ENCODE peak calls at places on chromosomes 13 and 19, in five cellular contexts. One of them, this sample, is unnamed.

GRCh38 chr13:113291997-113292862 is 4.8 kb upstream of the LAMP1 start:
- DNase-seq in astrocyte of the cerebellum: no peak
- DNase-seq in astrocyte: no peak
- DNase-seq in colonic mucosa: peak; percentile 31
- DNase-seq in brain microvascular endothelial cell: no peak
- DNase-seq in this sample: no peak

GRCh38 chr19:1189419-1189818 is 15.4 kb upstream of the SBNO2 start:
- DNase-seq in colonic mucosa: no peak
- DNase-seq in astrocyte of the cerebellum: no peak
- DNase-seq in brain microvascular endothelial cell: no peak
- DNase-seq in astrocyte: no peak
- DNase-seq in this sample: no peak

GRCh38 chr19:41426952-41427646 is at the start of gene B3GNT8:
- DNase-seq in astrocyte of the cerebellum: no peak
- DNase-seq in brain microvascular endothelial cell: peak; percentile 11
- DNase-seq in colonic mucosa: peak; percentile 94
- DNase-seq in astrocyte: peak; percentile 22
- DNase-seq in this sample: no peak

GRCh38 chr13:44052843-44053607 is 173.3 kb downstream of the LACC1 start:
- DNase-seq in astrocyte: peak; percentile 60
- DNase-seq in colonic mucosa: no peak
- DNase-seq in astrocyte of the cerebellum: no peak
- DNase-seq in brain microvascular endothelial cell: peak; percentile 79
- DNase-seq in this sample: no peak

GRCh38 chr13:104571161-104571889 is 1505.1 kb upstream of the SLC10A2 start:
- DNase-seq in colonic mucosa: peak; percentile 72
- DNase-seq in astrocyte: peak; percentile 96
- DNase-seq in astrocyte of the cerebellum: peak; percentile 93
- DNase-seq in brain microvascular endothelial cell: peak; percentile 99
- DNase-seq in this sample: no peak

GRCh38 chr19:57441979-57442752 is 7.0 kb downstream of the ZNF749 start:
- DNase-seq in brain microvascular endothelial cell: no peak
- DNase-seq in astrocyte of the cerebellum: no peak
- DNase-seq in astrocyte: no peak
- DNase-seq in colonic mucosa: no peak
- DNase-seq in this sample: no peak

GRCh38 chr13:33678906-33679657 is 138.9 kb upstream of the RFC3 start:
- DNase-seq in astrocyte: peak; percentile 83
- DNase-seq in colonic mucosa: peak; percentile 45
- DNase-seq in brain microvascular endothelial cell: peak; percentile 67
- DNase-seq in astrocyte of the cerebellum: peak; percentile 39
- DNase-seq in this sample: peak; percentile 95

GRCh38 chr19:34712606-34713261 is 21.3 kb upstream of the ZNF181 start:
- DNase-seq in astrocyte of the cerebellum: peak; percentile 57
- DNase-seq in colonic mucosa: peak; percentile 69
- DNase-seq in astrocyte: peak; percentile 44
- DNase-seq in brain microvascular endothelial cell: peak; percentile 68
- DNase-seq in this sample: peak; percentile 29

GRCh38 chr19:13132471-13133166 is 14.6 kb downstream of the NACC1 start:
- DNase-seq in colonic mucosa: no peak
- DNase-seq in astrocyte: peak; percentile 84
- DNase-seq in brain microvascular endothelial cell: peak; percentile 66
- DNase-seq in astrocyte of the cerebellum: no peak
- DNase-seq in this sample: no peak

GRCh38 chr19:40613669-40614594 is 12.8 kb downstream of the LTBP4 start:
- DNase-seq in astrocyte of the cerebellum: no peak
- DNase-seq in brain microvascular endothelial cell: peak; percentile 85
- DNase-seq in colonic mucosa: peak; percentile 93
- DNase-seq in astrocyte: peak; percentile 81
- DNase-seq in this sample: peak; percentile 62

GRCh38 chr19:1311543-1312091 is 25.9 kb downstream of the EFNA2 start:
- DNase-seq in brain microvascular endothelial cell: no peak
- DNase-seq in astrocyte: no peak
- DNase-seq in colonic mucosa: no peak
- DNase-seq in astrocyte of the cerebellum: no peak
- DNase-seq in this sample: no peak

GRCh38 chr13:110301606-110302131 is 5.3 kb downstream of the COL4A1 start:
- DNase-seq in colonic mucosa: no peak
- DNase-seq in astrocyte: peak; percentile 79
- DNase-seq in astrocyte of the cerebellum: no peak
- DNase-seq in brain microvascular endothelial cell: peak; percentile 80
- DNase-seq in this sample: no peak

GRCh38 chr19:19554074-19555023 is 16.3 kb downstream of the CILP2 start:
- DNase-seq in astrocyte of the cerebellum: peak; percentile 11
- DNase-seq in astrocyte: peak; percentile 23
- DNase-seq in colonic mucosa: peak; percentile 57
- DNase-seq in brain microvascular endothelial cell: no peak
- DNase-seq in this sample: no peak

GRCh38 chr19:52667972-52668371 is 29.8 kb upstream of the ZNF83 start:
- DNase-seq in astrocyte of the cerebellum: no peak
- DNase-seq in brain microvascular endothelial cell: no peak
- DNase-seq in astrocyte: no peak
- DNase-seq in colonic mucosa: no peak
- DNase-seq in this sample: no peak

GRCh38 chr19:12788025-12788681 is 3.1 kb upstream of the JUNB start:
- DNase-seq in colonic mucosa: no peak
- DNase-seq in astrocyte: no peak
- DNase-seq in astrocyte of the cerebellum: no peak
- DNase-seq in brain microvascular endothelial cell: no peak
- DNase-seq in this sample: no peak

GRCh38 chr19:41847351-41848105 is 2.7 kb downstream of the DMRTC2 start:
- DNase-seq in brain microvascular endothelial cell: no peak
- DNase-seq in astrocyte of the cerebellum: no peak
- DNase-seq in colonic mucosa: no peak
- DNase-seq in astrocyte: no peak
- DNase-seq in this sample: no peak

GRCh38 chr19:40225440-40226305 is 816 bp downstream of the CCNP start:
- DNase-seq in brain microvascular endothelial cell: peak; percentile 14
- DNase-seq in colonic mucosa: no peak
- DNase-seq in astrocyte: no peak
- DNase-seq in astrocyte of the cerebellum: no peak
- DNase-seq in this sample: no peak

GRCh38 chr13:71797487-71797886 is 69.5 kb downstream of the DACH1 start:
- DNase-seq in colonic mucosa: no peak
- DNase-seq in astrocyte: no peak
- DNase-seq in astrocyte of the cerebellum: no peak
- DNase-seq in brain microvascular endothelial cell: no peak
- DNase-seq in this sample: no peak

GRCh38 chr13:113224486-113224885 is 15.1 kb downstream of the CUL4A start:
- DNase-seq in astrocyte: no peak
- DNase-seq in brain microvascular endothelial cell: no peak
- DNase-seq in astrocyte of the cerebellum: no peak
- DNase-seq in colonic mucosa: no peak
- DNase-seq in this sample: no peak

GRCh38 chr13:51112771-51113170 is 1.7 kb upstream of the C13orf42 start:
- DNase-seq in colonic mucosa: no peak
- DNase-seq in astrocyte: no peak
- DNase-seq in astrocyte of the cerebellum: no peak
- DNase-seq in brain microvascular endothelial cell: no peak
- DNase-seq in this sample: no peak

GRCh38 chr19:32287811-32288227 is 57.6 kb upstream of the ZNF507 start:
- DNase-seq in brain microvascular endothelial cell: peak; percentile 68
- DNase-seq in astrocyte: peak; percentile 2
- DNase-seq in colonic mucosa: peak; percentile 67
- DNase-seq in astrocyte of the cerebellum: peak; percentile 6
- DNase-seq in this sample: no peak

GRCh38 chr19:52170863-52171320 is 529 bp downstream of the ZNF836 start:
- DNase-seq in brain microvascular endothelial cell: no peak
- DNase-seq in astrocyte: no peak
- DNase-seq in colonic mucosa: peak; percentile 32
- DNase-seq in astrocyte of the cerebellum: no peak
- DNase-seq in this sample: no peak

GRCh38 chr13:41196620-41197019 is 2.3 kb upstream of the KBTBD7 start:
- DNase-seq in colonic mucosa: no peak
- DNase-seq in brain microvascular endothelial cell: no peak
- DNase-seq in astrocyte of the cerebellum: no peak
- DNase-seq in astrocyte: no peak
- DNase-seq in this sample: no peak
- TF ChIP-seq CTCF in colonic mucosa: no peak
- TF ChIP-seq CTCF in brain microvascular endothelial cell: peak; percentile 52
- TF ChIP-seq CTCF in astrocyte of the cerebellum: peak; percentile 11
- TF ChIP-seq CTCF in astrocyte: no peak
- TF ChIP-seq CTCF in this sample: peak; percentile 13

DNA sequence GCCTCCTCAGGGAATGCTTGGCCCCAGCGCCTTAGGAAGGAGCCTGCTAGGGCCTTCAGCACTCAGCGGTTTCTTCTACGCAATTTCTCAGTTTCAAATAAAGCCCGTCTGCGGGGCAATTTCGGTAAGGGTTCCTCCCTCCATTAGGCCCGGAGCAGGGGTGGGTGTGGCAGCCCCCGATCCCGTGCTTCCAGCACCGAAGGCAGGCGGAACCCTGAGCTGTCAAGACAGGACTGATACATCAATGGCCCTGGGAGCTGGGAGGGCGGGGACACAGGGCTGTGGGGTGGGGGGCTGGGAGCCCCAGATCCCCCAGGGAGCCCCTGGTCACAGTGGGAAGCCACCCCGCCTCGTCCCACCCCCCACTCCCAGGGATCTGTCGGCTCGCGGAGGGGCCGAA is 9.3 kb upstream of the MYDGF start:
- DNase-seq in colonic mucosa: no peak
- DNase-seq in astrocyte: no peak
- DNase-seq in astrocyte of the cerebellum: no peak
- DNase-seq in brain microvascular endothelial cell: no peak
- DNase-seq in this sample: no peak
- H3K4me3 ChIP-seq in colonic mucosa: no peak overlapping the region
- H3K4me3 ChIP-seq in astrocyte: no peak overlapping the region
- H3K4me3 ChIP-seq in astrocyte of the cerebellum: no peak overlapping the region
- H3K4me3 ChIP-seq in brain microvascular endothelial cell: no peak overlapping the region
- H3K4me3 ChIP-seq in this sample: no peak overlapping the region

DNA sequence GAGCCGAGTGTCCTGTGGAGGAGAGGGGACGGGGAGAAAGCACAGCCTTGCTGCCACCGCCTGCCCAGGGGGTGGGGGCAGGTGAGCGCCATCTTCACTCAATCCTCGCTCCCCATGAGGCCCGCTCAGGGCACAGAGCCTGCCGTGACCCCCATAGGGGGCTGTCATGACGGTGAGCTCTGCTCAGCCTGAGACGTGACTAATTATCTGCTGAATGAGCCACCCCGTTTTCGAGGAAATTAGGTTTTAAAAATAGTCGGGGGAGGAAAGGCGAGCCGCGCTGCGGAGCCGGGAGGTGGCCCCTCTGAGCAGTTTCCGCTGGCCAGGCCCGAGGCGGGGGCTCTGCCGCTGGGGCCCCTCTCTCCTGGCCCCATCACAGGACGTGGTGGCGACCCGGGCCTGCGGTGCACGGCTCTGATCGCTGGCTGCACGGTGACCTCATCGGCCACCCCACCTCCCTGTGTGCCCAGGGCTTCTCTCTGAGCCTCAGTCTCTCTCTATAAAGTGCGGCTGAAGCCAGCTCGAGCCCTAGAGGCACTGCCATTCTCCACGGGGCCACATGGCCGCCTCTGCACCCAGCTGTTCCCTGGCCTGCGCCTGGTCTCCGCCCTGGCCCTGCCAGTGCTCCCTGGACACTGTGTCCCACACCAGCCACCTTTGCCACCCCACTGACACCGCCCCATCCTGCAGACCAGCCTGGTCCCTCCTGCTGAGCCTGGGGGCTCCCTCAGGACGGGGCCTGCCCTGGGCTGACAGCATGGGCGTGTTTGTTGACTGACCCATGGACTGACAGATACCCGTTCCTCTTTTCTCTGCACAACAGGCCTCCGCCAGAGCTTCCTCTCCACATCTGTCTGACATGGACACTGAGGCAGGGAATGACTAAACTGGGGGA is 28.3 kb downstream of the PIP5K1C start:
- DNase-seq in brain microvascular endothelial cell: no peak
- DNase-seq in astrocyte: peak; percentile 25
- DNase-seq in colonic mucosa: no peak
- DNase-seq in astrocyte of the cerebellum: no peak
- DNase-seq in this sample: no peak
- TF ChIP-seq CTCF in brain microvascular endothelial cell: peak; percentile 48
- TF ChIP-seq CTCF in astrocyte: no peak
- TF ChIP-seq CTCF in colonic mucosa: no peak
- TF ChIP-seq CTCF in astrocyte of the cerebellum: peak; percentile 16
- TF ChIP-seq CTCF in this sample: no peak

DNA sequence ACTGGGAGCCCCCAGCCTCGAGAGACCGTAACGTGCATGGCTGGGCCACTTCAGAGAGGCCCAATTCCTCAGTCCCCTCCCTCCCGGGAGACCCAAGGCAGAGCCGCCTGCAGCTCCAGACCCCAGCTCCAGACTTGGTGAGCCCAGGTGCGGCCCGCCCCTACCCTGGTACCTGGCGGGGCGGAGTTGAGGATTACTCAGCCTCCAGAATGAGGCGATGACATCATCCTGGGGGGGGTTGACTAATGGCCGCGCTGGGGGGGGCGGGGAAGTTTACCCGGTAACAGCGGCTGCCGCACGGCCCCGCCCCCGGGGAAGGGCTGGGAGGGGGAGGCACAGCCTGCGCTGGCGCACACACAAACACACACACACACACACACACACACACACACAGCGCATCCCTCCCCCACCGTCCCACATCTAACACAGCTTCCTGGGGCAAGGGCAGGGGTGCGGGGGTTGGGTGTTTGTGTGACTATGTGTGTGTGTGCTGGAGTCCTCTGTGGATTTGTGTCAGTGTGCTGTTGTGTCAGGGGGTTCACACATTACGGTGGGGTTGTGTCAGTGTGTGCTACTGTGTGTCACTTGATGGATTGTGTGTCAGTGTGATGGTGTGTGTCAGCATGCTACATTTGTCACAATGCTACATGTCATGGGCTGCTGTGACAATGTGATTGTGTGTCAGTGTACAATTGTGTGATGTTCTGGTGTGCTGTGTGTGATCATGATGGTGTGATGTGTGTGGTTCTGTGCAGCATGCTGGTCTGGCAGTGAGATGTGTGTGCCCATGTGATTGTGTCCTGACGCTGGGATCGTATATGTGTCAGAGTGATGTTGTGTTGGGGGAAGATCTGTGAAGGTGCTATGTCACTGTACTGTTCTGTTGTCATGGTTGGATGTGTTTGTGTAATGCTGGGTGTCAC is 10.3 kb upstream of the BBC3 start:
- DNase-seq in brain microvascular endothelial cell: peak; percentile 68
- DNase-seq in astrocyte of the cerebellum: no peak
- DNase-seq in astrocyte: peak; percentile 57
- DNase-seq in colonic mucosa: peak; percentile 83
- DNase-seq in this sample: no peak
- H3K4me3 ChIP-seq in brain microvascular endothelial cell: peak overlapping the region; percentile 9
- H3K4me3 ChIP-seq in astrocyte of the cerebellum: no peak overlapping the region
- H3K4me3 ChIP-seq in astrocyte: no peak overlapping the region
- H3K4me3 ChIP-seq in colonic mucosa: no peak overlapping the region
- H3K4me3 ChIP-seq in this sample: no peak overlapping the region